ENCODE peak calls at places on chromosomes 6 and 20, in eight cellular contexts. P, I, H, A, X, O, K and G are unnamed samples.
A peak's percentile ranks its signal among the peaks of the same experiment; 100 is the strongest.

GRCh38 chr20:10077081-10077471 is 42.3 kb downstream of the ANKEF1 start:
- DNase-seq in P (no peak), I (no peak), H (no peak), A (no peak), X (no peak), O (no peak), K (peak; percentile 23), G (no peak)

GRCh38 chr6:28871335-28872156 is 52.2 kb downstream of the TRIM27 start:
- DNase-seq in P (no peak), I (no peak), H (no peak), A (no peak), X (no peak), O (no peak), K (no peak), G (no peak)

GRCh38 chr6:14406616-14407343 is 289.2 kb downstream of the CD83 start:
- DNase-seq in P (no peak), I (no peak), H (no peak), A (no peak), X (no peak), O (peak; percentile 53), K (no peak), G (no peak)

GRCh38 chr20:6579417-6579816 is 188.1 kb upstream of the BMP2 start:
- DNase-seq in P (no peak), I (no peak), H (no peak), A (no peak), X (no peak), O (no peak), K (no peak), G (no peak)

GRCh38 chr6:26235240-26235730 is 129.7 kb upstream of the BTN3A2 start:
- DNase-seq in P (no peak), I (no peak), H (no peak), A (no peak), X (no peak), O (no peak), K (no peak), G (no peak)

GRCh38 chr6:15021074-15021473 is 224.8 kb upstream of the JARID2 start:
- DNase-seq in P (no peak), I (no peak), H (no peak), A (no peak), X (no peak), O (no peak), K (no peak), G (no peak)

GRCh38 chr6:11069760-11070159 is 23.9 kb upstream of the SMIM13 start:
- DNase-seq in P (no peak), I (no peak), H (no peak), A (no peak), X (no peak), O (no peak), K (no peak), G (no peak)

GRCh38 chr6:93985953-93986352 is 566.6 kb upstream of the EPHA7 start:
- DNase-seq in P (no peak), I (no peak), H (no peak), A (no peak), X (no peak), O (no peak), K (no peak), G (no peak)

GRCh38 chr20:49336786-49337185 is 58.9 kb upstream of the ZNFX1 start:
- DNase-seq in P (no peak), I (no peak), H (no peak), A (no peak), X (no peak), O (no peak), K (no peak), G (no peak)

GRCh38 chr6:139763468-139764214 is 389.2 kb upstream of the CITED2 start:
- DNase-seq in P (no peak), I (no peak), H (no peak), A (no peak), X (no peak), O (no peak), K (no peak), G (no peak)

GRCh38 chr6:20811112-20811746 is 277.0 kb downstream of the CDKAL1 start:
- DNase-seq in P (no peak), I (no peak), H (peak; percentile 98), A (peak; percentile 19), X (no peak), O (no peak), K (peak; percentile 83), G (no peak)

GRCh38 chr6:158911746-158912158 is 88.2 kb downstream of the RSPH3 start:
- DNase-seq in P (peak; percentile 20), I (no peak), H (no peak), A (no peak), X (no peak), O (peak; percentile 8), K (no peak), G (no peak)

GRCh38 chr6:104558746-104559145 is 301.0 kb downstream of the HACE1 start:
- DNase-seq in P (no peak), I (no peak), H (no peak), A (no peak), X (no peak), O (no peak), K (no peak), G (no peak)

GRCh38 chr20:40562031-40562430 is 127.0 kb downstream of the MAFB start:
- DNase-seq in P (no peak), I (no peak), H (no peak), A (no peak), X (no peak), O (no peak), K (peak; percentile 21), G (no peak)

GRCh38 chr6:106883808-106884262 is 90.7 kb downstream of the CD24 start:
- DNase-seq in P (no peak), I (no peak), H (no peak), A (no peak), X (no peak), O (peak; percentile 49), K (peak; percentile 28), G (no peak)

GRCh38 chr6:3749991-3750323 is 1.6 kb downstream of the PXDC1 start:
- DNase-seq in P (no peak), I (no peak), H (no peak), A (peak; percentile 61), X (no peak), O (no peak), K (peak; percentile 81), G (no peak)